ENCODE peak calls at places on chromosomes 2 and 18, in nine cellular contexts. One of them, this sample, is unnamed.

GRCh38 chr18:24447961-24448360 is 12.5 kb upstream of the HRH4 start:
- DNase-seq in sigmoid colon: no peak
- DNase-seq in astrocyte: no peak
- DNase-seq in brain microvascular endothelial cell: no peak
- DNase-seq in fibroblast of lung: no peak
- DNase-seq in GM10248: no peak
- DNase-seq in thoracic aorta: no peak
- DNase-seq in astrocyte of the cerebellum: no peak
- DNase-seq in tibial nerve: no peak
- DNase-seq in this sample: no peak

GRCh38 chr18:46435031-46435430 is 222.0 kb downstream of the LOXHD1 start:
- DNase-seq in GM10248: no peak
- DNase-seq in astrocyte: no peak
- DNase-seq in fibroblast of lung: no peak
- DNase-seq in thoracic aorta: no peak
- DNase-seq in tibial nerve: no peak
- DNase-seq in astrocyte of the cerebellum: no peak
- DNase-seq in sigmoid colon: no peak
- DNase-seq in brain microvascular endothelial cell: no peak
- DNase-seq in this sample: no peak

GRCh38 chr2:188369365-188369764 is 77.7 kb downstream of the GULP1 start:
- DNase-seq in astrocyte of the cerebellum: no peak
- DNase-seq in astrocyte: peak
- DNase-seq in GM10248: peak
- DNase-seq in sigmoid colon: no peak
- DNase-seq in tibial nerve: no peak
- DNase-seq in thoracic aorta: no peak
- DNase-seq in brain microvascular endothelial cell: peak
- DNase-seq in fibroblast of lung: peak
- DNase-seq in this sample: peak

GRCh38 chr18:4870177-4870773 is 326.8 kb downstream of the AKAIN1 start:
- DNase-seq in GM10248: no peak
- DNase-seq in astrocyte of the cerebellum: no peak
- DNase-seq in fibroblast of lung: no peak
- DNase-seq in tibial nerve: no peak
- DNase-seq in thoracic aorta: no peak
- DNase-seq in sigmoid colon: no peak
- DNase-seq in brain microvascular endothelial cell: no peak
- DNase-seq in astrocyte: no peak
- DNase-seq in this sample: no peak

GRCh38 chr2:23828256-23828980 is 98.5 kb downstream of the ATAD2B start:
- DNase-seq in brain microvascular endothelial cell: peak
- DNase-seq in fibroblast of lung: no peak
- DNase-seq in tibial nerve: no peak
- DNase-seq in sigmoid colon: no peak
- DNase-seq in thoracic aorta: no peak
- DNase-seq in GM10248: no peak
- DNase-seq in astrocyte: peak
- DNase-seq in astrocyte of the cerebellum: no peak
- DNase-seq in this sample: peak

GRCh38 chr2:176161817-176162626 is 4.9 kb downstream of the HOXD3 start:
- DNase-seq in astrocyte of the cerebellum: no peak
- DNase-seq in brain microvascular endothelial cell: no peak
- DNase-seq in astrocyte: peak
- DNase-seq in GM10248: no peak
- DNase-seq in sigmoid colon: no peak
- DNase-seq in tibial nerve: no peak
- DNase-seq in fibroblast of lung: no peak
- DNase-seq in thoracic aorta: no peak
- DNase-seq in this sample: peak

GRCh38 chr2:19807866-19808265 is 93.9 kb downstream of the TTC32 start:
- DNase-seq in brain microvascular endothelial cell: no peak
- DNase-seq in GM10248: no peak
- DNase-seq in thoracic aorta: no peak
- DNase-seq in astrocyte of the cerebellum: no peak
- DNase-seq in sigmoid colon: no peak
- DNase-seq in astrocyte: no peak
- DNase-seq in fibroblast of lung: no peak
- DNase-seq in tibial nerve: no peak
- DNase-seq in this sample: peak

GRCh38 chr2:147310335-147311057 is 534.3 kb upstream of the ACVR2A start:
- DNase-seq in thoracic aorta: no peak
- DNase-seq in sigmoid colon: no peak
- DNase-seq in astrocyte of the cerebellum: no peak
- DNase-seq in tibial nerve: no peak
- DNase-seq in astrocyte: no peak
- DNase-seq in fibroblast of lung: no peak
- DNase-seq in brain microvascular endothelial cell: no peak
- DNase-seq in GM10248: no peak
- DNase-seq in this sample: no peak

GRCh38 chr2:72665448-72665847 is 160.4 kb downstream of the EXOC6B start:
- DNase-seq in tibial nerve: no peak
- DNase-seq in astrocyte of the cerebellum: no peak
- DNase-seq in thoracic aorta: no peak
- DNase-seq in fibroblast of lung: no peak
- DNase-seq in astrocyte: no peak
- DNase-seq in GM10248: no peak
- DNase-seq in brain microvascular endothelial cell: no peak
- DNase-seq in sigmoid colon: no peak
- DNase-seq in this sample: no peak

GRCh38 chr2:29309090-29310054 is 194.2 kb downstream of the CLIP4 start:
- DNase-seq in fibroblast of lung: peak
- DNase-seq in sigmoid colon: no peak
- DNase-seq in GM10248: peak
- DNase-seq in thoracic aorta: no peak
- DNase-seq in tibial nerve: no peak
- DNase-seq in astrocyte: peak
- DNase-seq in astrocyte of the cerebellum: peak
- DNase-seq in brain microvascular endothelial cell: peak
- DNase-seq in this sample: peak

GRCh38 chr2:12700989-12701388 is 15.7 kb upstream of the TRIB2 start:
- DNase-seq in astrocyte: peak
- DNase-seq in thoracic aorta: no peak
- DNase-seq in GM10248: no peak
- DNase-seq in astrocyte of the cerebellum: no peak
- DNase-seq in sigmoid colon: no peak
- DNase-seq in fibroblast of lung: peak
- DNase-seq in brain microvascular endothelial cell: no peak
- DNase-seq in tibial nerve: no peak
- DNase-seq in this sample: peak

GRCh38 chr2:176997074-176997791 is 215.4 kb upstream of the HNRNPA3 start:
- DNase-seq in astrocyte: peak
- DNase-seq in fibroblast of lung: peak
- DNase-seq in thoracic aorta: no peak
- DNase-seq in tibial nerve: no peak
- DNase-seq in sigmoid colon: no peak
- DNase-seq in astrocyte of the cerebellum: peak
- DNase-seq in brain microvascular endothelial cell: peak
- DNase-seq in GM10248: peak
- DNase-seq in this sample: peak

GRCh38 chr2:30178618-30179404 is 32.0 kb downstream of the YPEL5 start:
- DNase-seq in fibroblast of lung: peak
- DNase-seq in tibial nerve: peak
- DNase-seq in GM10248: no peak
- DNase-seq in astrocyte of the cerebellum: no peak
- DNase-seq in astrocyte: no peak
- DNase-seq in brain microvascular endothelial cell: peak
- DNase-seq in sigmoid colon: peak
- DNase-seq in thoracic aorta: no peak
- DNase-seq in this sample: peak

GRCh38 chr2:77590298-77590917 is 68.2 kb upstream of the LRRTM4 start:
- DNase-seq in sigmoid colon: no peak
- DNase-seq in tibial nerve: no peak
- DNase-seq in astrocyte: no peak
- DNase-seq in GM10248: no peak
- DNase-seq in astrocyte of the cerebellum: no peak
- DNase-seq in thoracic aorta: no peak
- DNase-seq in brain microvascular endothelial cell: no peak
- DNase-seq in fibroblast of lung: no peak
- DNase-seq in this sample: no peak

GRCh38 chr2:226077841-226078240 is 678.3 kb downstream of the NYAP2 start:
- DNase-seq in thoracic aorta: no peak
- DNase-seq in tibial nerve: no peak
- DNase-seq in GM10248: no peak
- DNase-seq in fibroblast of lung: no peak
- DNase-seq in sigmoid colon: no peak
- DNase-seq in brain microvascular endothelial cell: no peak
- DNase-seq in astrocyte of the cerebellum: no peak
- DNase-seq in astrocyte: no peak
- DNase-seq in this sample: peak

GRCh38 chr2:111057721-111058120 is 63.0 kb upstream of the BCL2L11 start:
- DNase-seq in astrocyte of the cerebellum: no peak
- DNase-seq in sigmoid colon: no peak
- DNase-seq in GM10248: no peak
- DNase-seq in thoracic aorta: no peak
- DNase-seq in tibial nerve: no peak
- DNase-seq in fibroblast of lung: no peak
- DNase-seq in brain microvascular endothelial cell: no peak
- DNase-seq in astrocyte: no peak
- DNase-seq in this sample: no peak

GRCh38 chr2:216857131-216857550 is 2.7 kb downstream of the TNP1 start:
- DNase-seq in thoracic aorta: no peak
- DNase-seq in fibroblast of lung: peak
- DNase-seq in brain microvascular endothelial cell: peak
- DNase-seq in astrocyte: peak
- DNase-seq in tibial nerve: no peak
- DNase-seq in sigmoid colon: no peak
- DNase-seq in astrocyte of the cerebellum: no peak
- DNase-seq in GM10248: no peak
- DNase-seq in this sample: peak

GRCh38 chr2:120761911-120762310 is 26.2 kb downstream of the GLI2 start:
- DNase-seq in tibial nerve: no peak
- DNase-seq in astrocyte of the cerebellum: no peak
- DNase-seq in fibroblast of lung: no peak
- DNase-seq in sigmoid colon: peak
- DNase-seq in GM10248: no peak
- DNase-seq in thoracic aorta: no peak
- DNase-seq in astrocyte: no peak
- DNase-seq in brain microvascular endothelial cell: no peak
- DNase-seq in this sample: no peak

GRCh38 chr2:231007159-231008045 is 11.5 kb downstream of the SPATA3 start:
- DNase-seq in astrocyte: no peak
- DNase-seq in sigmoid colon: no peak
- DNase-seq in thoracic aorta: no peak
- DNase-seq in brain microvascular endothelial cell: no peak
- DNase-seq in astrocyte of the cerebellum: no peak
- DNase-seq in tibial nerve: no peak
- DNase-seq in fibroblast of lung: no peak
- DNase-seq in GM10248: no peak
- DNase-seq in this sample: no peak

GRCh38 chr2:183898641-183899040 is 699.7 kb upstream of the ZNF804A start:
- DNase-seq in tibial nerve: no peak
- DNase-seq in brain microvascular endothelial cell: no peak
- DNase-seq in thoracic aorta: no peak
- DNase-seq in GM10248: no peak
- DNase-seq in astrocyte: peak
- DNase-seq in fibroblast of lung: no peak
- DNase-seq in sigmoid colon: no peak
- DNase-seq in astrocyte of the cerebellum: no peak
- DNase-seq in this sample: no peak

GRCh38 chr18:59646228-59646945 is 50.8 kb downstream of the CCBE1 start:
- DNase-seq in sigmoid colon: no peak
- DNase-seq in brain microvascular endothelial cell: no peak
- DNase-seq in thoracic aorta: no peak
- DNase-seq in astrocyte of the cerebellum: no peak
- DNase-seq in astrocyte: no peak
- DNase-seq in fibroblast of lung: peak
- DNase-seq in GM10248: no peak
- DNase-seq in tibial nerve: no peak
- DNase-seq in this sample: no peak
- TF ChIP-seq CTCF in sigmoid colon: no peak
- TF ChIP-seq CTCF in brain microvascular endothelial cell: peak
- TF ChIP-seq CTCF in thoracic aorta: no peak
- TF ChIP-seq CTCF in astrocyte of the cerebellum: no peak
- TF ChIP-seq CTCF in astrocyte: no peak
- TF ChIP-seq CTCF in fibroblast of lung: no peak
- TF ChIP-seq CTCF in GM10248: peak
- TF ChIP-seq CTCF in tibial nerve: no peak
- TF ChIP-seq CTCF in this sample: peak

GRCh38 chr2:109081374-109081773 is 47.6 kb upstream of the SH3RF3 start:
- DNase-seq in fibroblast of lung: no peak
- DNase-seq in astrocyte: no peak
- DNase-seq in tibial nerve: no peak
- DNase-seq in brain microvascular endothelial cell: no peak
- DNase-seq in thoracic aorta: no peak
- DNase-seq in sigmoid colon: no peak
- DNase-seq in astrocyte of the cerebellum: no peak
- DNase-seq in GM10248: peak
- DNase-seq in this sample: no peak
- TF ChIP-seq CTCF in fibroblast of lung: no peak
- TF ChIP-seq CTCF in astrocyte: no peak
- TF ChIP-seq CTCF in tibial nerve: no peak
- TF ChIP-seq CTCF in brain microvascular endothelial cell: no peak
- TF ChIP-seq CTCF in thoracic aorta: no peak
- TF ChIP-seq CTCF in sigmoid colon: no peak
- TF ChIP-seq CTCF in astrocyte of the cerebellum: no peak
- TF ChIP-seq CTCF in GM10248: no peak
- TF ChIP-seq CTCF in this sample: no peak

DNA sequence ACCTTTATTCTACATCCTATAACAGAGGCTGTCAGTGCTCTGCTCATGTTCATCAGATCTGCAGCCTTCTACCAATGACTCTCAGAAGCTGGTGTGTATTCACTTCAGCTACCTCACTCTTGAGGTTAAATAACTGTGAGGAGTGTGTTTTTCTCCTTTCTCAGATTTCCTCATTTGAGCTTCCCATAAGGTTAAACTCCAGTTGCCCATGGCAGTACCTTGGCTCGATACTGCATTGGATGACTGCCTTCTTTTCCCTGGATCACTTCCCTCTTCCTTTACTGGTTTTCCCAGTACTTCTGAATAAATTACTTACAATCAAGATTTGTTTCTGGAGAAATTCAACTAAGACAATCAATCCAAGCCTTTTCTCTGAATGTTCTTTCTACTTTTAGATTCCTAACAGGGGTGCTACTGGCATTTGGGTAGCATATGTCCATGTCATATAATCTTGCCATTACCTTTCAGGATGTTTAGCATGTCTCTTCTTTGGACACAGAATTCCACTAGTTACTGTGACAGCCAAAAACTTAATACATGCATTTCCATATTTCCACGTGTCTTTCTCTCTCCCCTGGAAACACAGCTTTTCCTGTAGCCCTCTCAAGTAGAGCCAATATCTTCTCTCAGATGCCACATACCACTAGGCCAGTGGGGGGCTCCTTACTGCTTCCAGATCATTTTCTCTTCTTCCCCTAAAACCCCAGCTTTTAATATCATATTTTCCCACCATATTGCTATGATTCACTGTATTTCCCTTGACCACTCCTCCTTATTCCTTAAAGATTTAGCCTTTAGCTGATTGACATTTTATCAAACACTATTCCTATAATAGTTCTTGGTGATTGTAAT is 15.0 kb upstream of the SPOPL start:
- DNase-seq in astrocyte of the cerebellum: no peak
- DNase-seq in GM10248: no peak
- DNase-seq in brain microvascular endothelial cell: no peak
- DNase-seq in astrocyte: no peak
- DNase-seq in fibroblast of lung: no peak
- DNase-seq in sigmoid colon: no peak
- DNase-seq in tibial nerve: no peak
- DNase-seq in thoracic aorta: no peak
- DNase-seq in this sample: no peak
- TF ChIP-seq CTCF in astrocyte of the cerebellum: no peak
- TF ChIP-seq CTCF in GM10248: peak
- TF ChIP-seq CTCF in brain microvascular endothelial cell: peak
- TF ChIP-seq CTCF in astrocyte: no peak
- TF ChIP-seq CTCF in fibroblast of lung: no peak
- TF ChIP-seq CTCF in sigmoid colon: no peak
- TF ChIP-seq CTCF in tibial nerve: no peak
- TF ChIP-seq CTCF in thoracic aorta: no peak
- TF ChIP-seq CTCF in this sample: no peak

GRCh38 chr2:227862741-227863588 is 8.5 kb upstream of the DAW1 start:
- DNase-seq in astrocyte: peak
- DNase-seq in astrocyte of the cerebellum: no peak
- DNase-seq in brain microvascular endothelial cell: peak
- DNase-seq in fibroblast of lung: peak
- DNase-seq in sigmoid colon: no peak
- DNase-seq in tibial nerve: no peak
- DNase-seq in thoracic aorta: no peak
- DNase-seq in GM10248: no peak
- DNase-seq in this sample: peak
- TF ChIP-seq CTCF in astrocyte: no peak
- TF ChIP-seq CTCF in astrocyte of the cerebellum: peak
- TF ChIP-seq CTCF in brain microvascular endothelial cell: peak
- TF ChIP-seq CTCF in fibroblast of lung: no peak
- TF ChIP-seq CTCF in sigmoid colon: no peak
- TF ChIP-seq CTCF in tibial nerve: no peak
- TF ChIP-seq CTCF in thoracic aorta: no peak
- TF ChIP-seq CTCF in GM10248: no peak
- TF ChIP-seq CTCF in this sample: no peak